ENCODE peak calls at places on chromosomes 5 and 9, in nine cellular contexts. U, Y, H, K, Q, R, T, F and O are unnamed samples.

GRCh38 chr5:174608631-174609097 is 115.7 kb upstream of the MSX2 start:
- DNase-seq in U (peak; percentile 28), Y (no peak), H (no peak), K (no peak), Q (no peak), R (no peak), T (no peak), F (no peak), O (peak; percentile 6)

GRCh38 chr5:111453747-111454146 is 58.6 kb downstream of the STARD4 start:
- DNase-seq in U (no peak), Y (peak; percentile 61), H (no peak), K (no peak), Q (no peak), R (no peak), T (no peak), F (no peak), O (no peak)

GRCh38 chr5:166031926-166032325 is 2259.5 kb upstream of the WWC1 start:
- DNase-seq in U (no peak), Y (no peak), H (no peak), K (no peak), Q (no peak), R (no peak), T (no peak), F (no peak), O (no peak)

GRCh38 chr5:32538031-32538547 is 47.3 kb upstream of the SUB1 start:
- DNase-seq in U (no peak), Y (no peak), H (no peak), K (peak; percentile 11), Q (no peak), R (no peak), T (no peak), F (no peak), O (no peak)

GRCh38 chr9:74942801-74943200 is 9.9 kb downstream of the C9orf40 start:
- DNase-seq in U (no peak), Y (no peak), H (peak; percentile 4), K (no peak), Q (no peak), R (no peak), T (no peak), F (no peak), O (no peak)

GRCh38 chr9:7676757-7677156 is 122.8 kb downstream of the DMAC1 start:
- DNase-seq in U (no peak), Y (no peak), H (no peak), K (no peak), Q (no peak), R (no peak), T (no peak), F (no peak), O (no peak)

GRCh38 chr9:101601904-101602765 is 7.4 kb upstream of the PPP3R2 start:
- DNase-seq in U (peak; percentile 64), Y (peak; percentile 68), H (no peak), K (peak; percentile 6), Q (peak; percentile 15), R (peak; percentile 47), T (no peak), F (no peak), O (no peak)

GRCh38 chr5:121500262-121500792 is 351.4 kb upstream of the FTMT start:
- DNase-seq in U (no peak), Y (no peak), H (no peak), K (no peak), Q (no peak), R (no peak), T (no peak), F (no peak), O (no peak)

GRCh38 chr5:53515988-53516387 is 35.6 kb downstream of the FST start:
- DNase-seq in U (no peak), Y (no peak), H (no peak), K (no peak), Q (no peak), R (no peak), T (no peak), F (no peak), O (no peak)

GRCh38 chr9:2234371-2234893 is 219.3 kb downstream of the SMARCA2 start:
- DNase-seq in U (peak; percentile 51), Y (peak; percentile 63), H (no peak), K (no peak), Q (no peak), R (no peak), T (no peak), F (no peak), O (no peak)

GRCh38 chr9:79817469-79818004 is 245.8 kb downstream of the TLE4 start:
- DNase-seq in U (peak; percentile 26), Y (no peak), H (no peak), K (no peak), Q (no peak), R (no peak), T (peak; percentile 39), F (no peak), O (no peak)

GRCh38 chr5:171308453-171309275 is at the start of gene TLX3:
- DNase-seq in U (peak; percentile 48), Y (no peak), H (no peak), K (peak; percentile 89), Q (no peak), R (no peak), T (no peak), F (no peak), O (no peak)

GRCh38 chr9:92257327-92257726 is 36.2 kb downstream of the IARS1 start:
- DNase-seq in U (no peak), Y (no peak), H (no peak), K (no peak), Q (no peak), R (no peak), T (no peak), F (no peak), O (no peak)

GRCh38 chr9:101836021-101836420 is 97.6 kb upstream of the GRIN3A start:
- DNase-seq in U (no peak), Y (no peak), H (no peak), K (no peak), Q (no peak), R (no peak), T (no peak), F (no peak), O (no peak)

GRCh38 chr9:133572821-133573361 is 36.3 kb downstream of the FAM163B start:
- DNase-seq in U (no peak), Y (peak; percentile 36), H (no peak), K (no peak), Q (no peak), R (no peak), T (peak; percentile 56), F (no peak), O (peak; percentile 70)

GRCh38 chr5:130385619-130386018 is 481.4 kb downstream of the CHSY3 start:
- DNase-seq in U (no peak), Y (no peak), H (no peak), K (no peak), Q (no peak), R (no peak), T (no peak), F (no peak), O (no peak)

GRCh38 chr5:75306746-75307145 is 30.3 kb upstream of the HMGCR start:
- DNase-seq in U (no peak), Y (no peak), H (no peak), K (no peak), Q (no peak), R (no peak), T (no peak), F (no peak), O (no peak)

GRCh38 chr5:179882338-179882737 is 23.7 kb upstream of the MRNIP start:
- DNase-seq in U (no peak), Y (no peak), H (no peak), K (no peak), Q (no peak), R (no peak), T (no peak), F (no peak), O (no peak)

GRCh38 chr5:77999013-77999798 is 223.1 kb upstream of the TBCA start:
- DNase-seq in U (no peak), Y (no peak), H (no peak), K (no peak), Q (no peak), R (no peak), T (no peak), F (no peak), O (no peak)
- H3K4me1 ChIP-seq in U (peaks cover 8% of the 10 kb centered on the region), Y (no peaks in the 10 kb centered on the region), H (no peaks in the 10 kb centered on the region), K (no peaks in the 10 kb centered on the region), Q (no peaks in the 10 kb centered on the region), R (no peaks in the 10 kb centered on the region), T (peaks cover 20% of the 10 kb centered on the region), F (no peaks in the 10 kb centered on the region), O (no peaks in the 10 kb centered on the region)

DNA sequence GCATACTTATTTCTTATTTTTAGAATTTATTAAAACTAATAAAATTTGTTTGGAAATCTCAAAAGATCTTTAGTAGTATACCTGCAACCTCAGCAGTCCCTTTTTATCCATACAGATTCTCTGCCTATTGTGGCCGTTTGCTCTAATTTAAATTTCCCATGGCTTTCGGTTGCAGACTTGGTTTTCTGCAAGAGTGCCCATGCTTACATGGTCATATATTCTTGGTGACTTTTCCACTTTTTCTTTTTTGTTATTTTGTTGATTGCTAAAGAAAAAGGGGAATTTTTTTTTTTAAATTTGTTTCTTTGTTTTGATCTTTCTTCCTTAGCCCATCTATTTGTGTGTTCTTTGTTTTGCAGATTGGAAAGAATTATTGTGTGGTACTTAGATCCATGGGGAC is 20.6 kb downstream of the ZCCHC7 start:
- DNase-seq in U (no peak), Y (no peak), H (no peak), K (no peak), Q (no peak), R (no peak), T (no peak), F (no peak), O (no peak)
- H3K4me1 ChIP-seq in U (peaks cover 26% of the 10 kb centered on the region), Y (peaks cover 7% of the 10 kb centered on the region), H (peaks cover 36% of the 10 kb centered on the region), K (peaks cover 32% of the 10 kb centered on the region), Q (no peaks in the 10 kb centered on the region), R (peaks cover 5% of the 10 kb centered on the region), T (peaks cover 7% of the 10 kb centered on the region), F (no peaks in the 10 kb centered on the region), O (peaks cover 14% of the 10 kb centered on the region)

GRCh38 chr9:87276327-87276841 is 221.3 kb upstream of the DAPK1 start:
- DNase-seq in U (no peak), Y (peak; percentile 90), H (no peak), K (no peak), Q (no peak), R (no peak), T (no peak), F (no peak), O (no peak)
- H3K4me1 ChIP-seq in U (no peaks in the 10 kb centered on the region), Y (peaks cover 80% of the 10 kb centered on the region), H (peaks cover 29% of the 10 kb centered on the region), K (no peaks in the 10 kb centered on the region), Q (no peaks in the 10 kb centered on the region), R (no peaks in the 10 kb centered on the region), T (no peaks in the 10 kb centered on the region), F (peaks cover 85% of the 10 kb centered on the region), O (no peaks in the 10 kb centered on the region)

GRCh38 chr5:15326471-15326870 is 173.5 kb upstream of the FBXL7 start:
- DNase-seq in U (no peak), Y (no peak), H (no peak), K (no peak), Q (no peak), R (no peak), T (no peak), F (no peak), O (no peak)
- H3K4me1 ChIP-seq in U (no peaks in the 10 kb centered on the region), Y (no peaks in the 10 kb centered on the region), H (no peaks in the 10 kb centered on the region), K (no peaks in the 10 kb centered on the region), Q (no peaks in the 10 kb centered on the region), R (no peaks in the 10 kb centered on the region), T (no peaks in the 10 kb centered on the region), F (no peaks in the 10 kb centered on the region), O (no peaks in the 10 kb centered on the region)